ENCODE peak calls at places on chromosomes 16 and 17, in four cellular contexts. Z, K, A and W are unnamed samples.

GRCh38 chr17:7043544-7044268 is at the start of gene SLC16A11:
- DNase-seq in Z (peak), K (no peak), A (no peak), W (no peak)

GRCh38 chr16:5490499-5490898 is 392.9 kb upstream of the EEF2KMT start:
- DNase-seq in Z (peak), K (peak), A (no peak), W (peak)

GRCh38 chr17:76834889-76835288 is 33.3 kb upstream of the MGAT5B start:
- DNase-seq in Z (no peak), K (no peak), A (no peak), W (no peak)

GRCh38 chr16:74740795-74741304 is 33.8 kb downstream of the FA2H start:
- DNase-seq in Z (no peak), K (no peak), A (no peak), W (no peak)

GRCh38 chr17:14815079-14815478 is 450.0 kb downstream of the PMP22 start:
- DNase-seq in Z (no peak), K (no peak), A (no peak), W (no peak)

GRCh38 chr16:51392651-51393187 is 241.6 kb upstream of the SALL1 start:
- DNase-seq in Z (peak), K (no peak), A (no peak), W (no peak)

GRCh38 chr16:24069036-24069590 is 187.0 kb upstream of the CACNG3 start:
- DNase-seq in Z (no peak), K (no peak), A (no peak), W (no peak)

GRCh38 chr16:88804552-88805339 is 1.2 kb downstream of the CDT1 start:
- DNase-seq in Z (peak), K (peak), A (no peak), W (peak)

GRCh38 chr16:47371615-47372014 is 89.2 kb downstream of the ITFG1 start:
- DNase-seq in Z (no peak), K (no peak), A (no peak), W (no peak)

GRCh38 chr17:81905424-81905875 is 3.4 kb downstream of the NPB start:
- DNase-seq in Z (no peak), K (no peak), A (no peak), W (no peak)

GRCh38 chr16:67150833-67151396 is at the start of gene B3GNT9:
- DNase-seq in Z (peak), K (peak), A (no peak), W (peak)

GRCh38 chr17:57294629-57295501 is 38.5 kb downstream of the MSI2 start:
- DNase-seq in Z (no peak), K (peak), A (no peak), W (peak)

GRCh38 chr17:21242780-21243515 is 10.3 kb downstream of the NATD1 start:
- DNase-seq in Z (no peak), K (no peak), A (no peak), W (no peak)

GRCh38 chr16:87017388-87018012 is 299.7 kb downstream of the C16orf95 start:
- DNase-seq in Z (no peak), K (no peak), A (no peak), W (no peak)
- TF ChIP-seq NR2C2 in Z (no peak), K (no peak), A (no peak), W (no peak)

GRCh38 chr16:1776672-1776955 is 3.7 kb upstream of the MRPS34 start:
- DNase-seq in Z (no peak), K (no peak), A (no peak), W (no peak)

GRCh38 chr16:1776991-1777374 is 4.0 kb upstream of the MRPS34 start:
- DNase-seq in Z (no peak), K (no peak), A (no peak), W (no peak)

GRCh38 chr16:1775006-1775845 is 2.3 kb upstream of the MRPS34 start:
- DNase-seq in Z (no peak), K (no peak), A (no peak), W (no peak)

GRCh38 chr16:1777375-1778199 is 4.7 kb upstream of the MRPS34 start:
- DNase-seq in Z (no peak), K (no peak), A (no peak), W (no peak)

GRCh38 chr16:1775846-1776671 is 3.1 kb upstream of the MRPS34 start:
- DNase-seq in Z (no peak), K (no peak), A (no peak), W (no peak)
- TF ChIP-seq NR2C2 in Z (no peak), K (no peak), A (no peak), W (no peak)

GRCh38 chr17:63276821-63277220 is 169.3 kb downstream of the CYB561 start:
- DNase-seq in Z (no peak), K (no peak), A (no peak), W (no peak)

GRCh38 chr17:63275318-63275967 is 170.7 kb downstream of the CYB561 start:
- DNase-seq in Z (no peak), K (peak), A (no peak), W (peak)

GRCh38 chr17:63275968-63276349 is 170.1 kb downstream of the CYB561 start:
- DNase-seq in Z (no peak), K (no peak), A (no peak), W (no peak)

GRCh38 chr17:63276376-63276775 is 169.7 kb downstream of the CYB561 start:
- DNase-seq in Z (no peak), K (no peak), A (no peak), W (no peak)

GRCh38 chr17:63274156-63274555 is 171.9 kb downstream of the CYB561 start:
- DNase-seq in Z (no peak), K (no peak), A (no peak), W (no peak)
- TF ChIP-seq NR2C2 in Z (no peak), K (no peak), A (no peak), W (no peak)

GRCh38 chr17:43697937-43698336 is 36.2 kb upstream of the MEOX1 start:
- DNase-seq in Z (no peak), K (no peak), A (no peak), W (no peak)

GRCh38 chr17:43698678-43699437 is 37.1 kb upstream of the MEOX1 start:
- DNase-seq in Z (no peak), K (no peak), A (no peak), W (no peak)

GRCh38 chr17:43694081-43694870 is 32.6 kb upstream of the MEOX1 start:
- DNase-seq in Z (peak), K (peak), A (no peak), W (peak)

GRCh38 chr17:43696891-43697290 is 35.2 kb upstream of the MEOX1 start:
- DNase-seq in Z (no peak), K (no peak), A (no peak), W (no peak)

GRCh38 chr17:43695968-43696865 is 34.5 kb upstream of the MEOX1 start:
- DNase-seq in Z (no peak), K (no peak), A (no peak), W (no peak)
- TF ChIP-seq NR2C2 in Z (no peak), K (no peak), A (no peak), W (no peak)